ENCODE peak calls at places on chromosomes 12 and 14, in ten cellular contexts. One of them, this sample, is unnamed.

GRCh38 chr12:115354007-115354452 is 670.1 kb upstream of the TBX3 start:
- DNase-seq in SJCRH30: peak
- DNase-seq in mammary epithelial cell: peak
- DNase-seq in small intestine: peak
- DNase-seq in stomach: peak
- DNase-seq in fibroblast of lung: peak
- DNase-seq in suprapubic skin: peak
- DNase-seq in A549: peak
- DNase-seq in heart right ventricle: peak
- DNase-seq in body of pancreas: peak
- DNase-seq in this sample: no peak

GRCh38 chr14:92960706-92961566 is 38.0 kb downstream of the CHGA start:
- DNase-seq in heart right ventricle: no peak
- DNase-seq in small intestine: no peak
- DNase-seq in fibroblast of lung: peak
- DNase-seq in stomach: no peak
- DNase-seq in body of pancreas: no peak
- DNase-seq in mammary epithelial cell: peak
- DNase-seq in A549: peak
- DNase-seq in SJCRH30: no peak
- DNase-seq in suprapubic skin: no peak
- DNase-seq in this sample: no peak

GRCh38 chr12:56838602-56839488 is 75.7 kb downstream of the HSD17B6 start:
- DNase-seq in heart right ventricle: no peak
- DNase-seq in body of pancreas: no peak
- DNase-seq in suprapubic skin: no peak
- DNase-seq in stomach: no peak
- DNase-seq in A549: no peak
- DNase-seq in fibroblast of lung: peak
- DNase-seq in mammary epithelial cell: no peak
- DNase-seq in SJCRH30: no peak
- DNase-seq in small intestine: no peak
- DNase-seq in this sample: no peak

GRCh38 chr12:15706010-15706676 is 83.0 kb downstream of the EPS8 start:
- DNase-seq in fibroblast of lung: no peak
- DNase-seq in suprapubic skin: no peak
- DNase-seq in A549: peak
- DNase-seq in mammary epithelial cell: no peak
- DNase-seq in heart right ventricle: no peak
- DNase-seq in body of pancreas: peak
- DNase-seq in stomach: peak
- DNase-seq in small intestine: peak
- DNase-seq in SJCRH30: no peak
- DNase-seq in this sample: no peak

GRCh38 chr12:32273712-32274111 is 125.6 kb upstream of the FGD4 start:
- DNase-seq in heart right ventricle: no peak
- DNase-seq in suprapubic skin: no peak
- DNase-seq in A549: no peak
- DNase-seq in mammary epithelial cell: no peak
- DNase-seq in fibroblast of lung: no peak
- DNase-seq in small intestine: peak
- DNase-seq in stomach: no peak
- DNase-seq in body of pancreas: no peak
- DNase-seq in SJCRH30: no peak
- DNase-seq in this sample: no peak

GRCh38 chr14:53126705-53127104 is 26.4 kb downstream of the DDHD1 start:
- DNase-seq in body of pancreas: no peak
- DNase-seq in mammary epithelial cell: no peak
- DNase-seq in heart right ventricle: no peak
- DNase-seq in stomach: no peak
- DNase-seq in SJCRH30: no peak
- DNase-seq in fibroblast of lung: no peak
- DNase-seq in suprapubic skin: no peak
- DNase-seq in small intestine: no peak
- DNase-seq in A549: no peak
- DNase-seq in this sample: no peak

GRCh38 chr14:95025941-95026340 is 131.4 kb downstream of the DICER1 start:
- DNase-seq in small intestine: no peak
- DNase-seq in heart right ventricle: no peak
- DNase-seq in suprapubic skin: no peak
- DNase-seq in body of pancreas: no peak
- DNase-seq in A549: no peak
- DNase-seq in fibroblast of lung: no peak
- DNase-seq in mammary epithelial cell: no peak
- DNase-seq in SJCRH30: no peak
- DNase-seq in stomach: no peak
- DNase-seq in this sample: no peak

GRCh38 chr12:28191018-28191595 is 851 bp downstream of the CCDC91 start:
- DNase-seq in fibroblast of lung: peak
- DNase-seq in small intestine: peak
- DNase-seq in body of pancreas: no peak
- DNase-seq in mammary epithelial cell: peak
- DNase-seq in suprapubic skin: no peak
- DNase-seq in A549: no peak
- DNase-seq in heart right ventricle: no peak
- DNase-seq in stomach: no peak
- DNase-seq in SJCRH30: peak
- DNase-seq in this sample: peak

GRCh38 chr12:113246478-113247122 is 25.3 kb downstream of the TPCN1 start:
- DNase-seq in A549: no peak
- DNase-seq in suprapubic skin: no peak
- DNase-seq in body of pancreas: peak
- DNase-seq in fibroblast of lung: peak
- DNase-seq in small intestine: no peak
- DNase-seq in SJCRH30: peak
- DNase-seq in stomach: peak
- DNase-seq in heart right ventricle: no peak
- DNase-seq in mammary epithelial cell: no peak
- DNase-seq in this sample: no peak
- H3K27ac ChIP-seq in A549: peak
- H3K27ac ChIP-seq in suprapubic skin: peak
- H3K27ac ChIP-seq in body of pancreas: peak
- H3K27ac ChIP-seq in fibroblast of lung: peak
- H3K27ac ChIP-seq in small intestine: peak
- H3K27ac ChIP-seq in SJCRH30: peak
- H3K27ac ChIP-seq in stomach: peak
- H3K27ac ChIP-seq in heart right ventricle: peak
- H3K27ac ChIP-seq in mammary epithelial cell: peak
- H3K27ac ChIP-seq in this sample: no peak

GRCh38 chr14:73747386-73748211 is 33.4 kb upstream of the PNMA1 start:
- DNase-seq in small intestine: no peak
- DNase-seq in SJCRH30: no peak
- DNase-seq in stomach: no peak
- DNase-seq in A549: no peak
- DNase-seq in suprapubic skin: no peak
- DNase-seq in fibroblast of lung: no peak
- DNase-seq in heart right ventricle: no peak
- DNase-seq in body of pancreas: no peak
- DNase-seq in mammary epithelial cell: no peak
- DNase-seq in this sample: no peak

GRCh38 chr14:73751157-73751691 is 37.0 kb upstream of the PNMA1 start:
- DNase-seq in small intestine: no peak
- DNase-seq in fibroblast of lung: no peak
- DNase-seq in suprapubic skin: no peak
- DNase-seq in A549: no peak
- DNase-seq in body of pancreas: no peak
- DNase-seq in mammary epithelial cell: no peak
- DNase-seq in stomach: no peak
- DNase-seq in SJCRH30: no peak
- DNase-seq in heart right ventricle: no peak
- DNase-seq in this sample: no peak

GRCh38 chr14:73748858-73749357 is 34.7 kb upstream of the PNMA1 start:
- DNase-seq in fibroblast of lung: no peak
- DNase-seq in SJCRH30: no peak
- DNase-seq in heart right ventricle: no peak
- DNase-seq in body of pancreas: no peak
- DNase-seq in mammary epithelial cell: no peak
- DNase-seq in A549: no peak
- DNase-seq in small intestine: no peak
- DNase-seq in suprapubic skin: no peak
- DNase-seq in stomach: no peak
- DNase-seq in this sample: no peak

GRCh38 chr14:73750161-73750901 is 36.1 kb upstream of the PNMA1 start:
- DNase-seq in SJCRH30: no peak
- DNase-seq in stomach: peak
- DNase-seq in heart right ventricle: no peak
- DNase-seq in A549: no peak
- DNase-seq in mammary epithelial cell: no peak
- DNase-seq in body of pancreas: peak
- DNase-seq in suprapubic skin: no peak
- DNase-seq in small intestine: peak
- DNase-seq in fibroblast of lung: no peak
- DNase-seq in this sample: no peak

DNA sequence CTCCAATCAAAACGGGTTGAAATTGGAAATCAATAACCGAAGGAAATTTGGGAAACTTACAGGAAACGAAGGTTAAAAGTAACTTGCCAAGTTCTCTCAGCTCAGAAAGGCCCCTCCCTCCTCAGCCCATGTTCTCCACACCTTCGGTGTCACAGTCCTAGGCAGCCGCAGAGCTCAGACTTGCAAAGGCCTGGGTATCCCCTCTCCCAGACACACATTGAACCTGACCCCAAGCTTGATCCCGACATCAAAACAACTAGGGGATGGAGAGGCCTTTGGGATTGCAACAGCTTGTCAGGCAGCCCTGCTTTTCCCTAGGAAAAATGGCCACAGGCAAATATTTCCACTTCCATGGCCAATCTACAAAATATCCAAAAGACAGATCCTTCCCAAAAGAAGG is 35.5 kb upstream of the PNMA1 start:
- DNase-seq in A549: no peak
- DNase-seq in SJCRH30: no peak
- DNase-seq in suprapubic skin: no peak
- DNase-seq in stomach: no peak
- DNase-seq in body of pancreas: no peak
- DNase-seq in small intestine: no peak
- DNase-seq in fibroblast of lung: no peak
- DNase-seq in mammary epithelial cell: no peak
- DNase-seq in heart right ventricle: no peak
- DNase-seq in this sample: no peak
- H3K27ac ChIP-seq in A549: no peak
- H3K27ac ChIP-seq in SJCRH30: no peak
- H3K27ac ChIP-seq in suprapubic skin: peak
- H3K27ac ChIP-seq in stomach: peak
- H3K27ac ChIP-seq in body of pancreas: no peak
- H3K27ac ChIP-seq in small intestine: no peak
- H3K27ac ChIP-seq in fibroblast of lung: no peak
- H3K27ac ChIP-seq in mammary epithelial cell: peak
- H3K27ac ChIP-seq in heart right ventricle: peak
- H3K27ac ChIP-seq in this sample: no peak

DNA sequence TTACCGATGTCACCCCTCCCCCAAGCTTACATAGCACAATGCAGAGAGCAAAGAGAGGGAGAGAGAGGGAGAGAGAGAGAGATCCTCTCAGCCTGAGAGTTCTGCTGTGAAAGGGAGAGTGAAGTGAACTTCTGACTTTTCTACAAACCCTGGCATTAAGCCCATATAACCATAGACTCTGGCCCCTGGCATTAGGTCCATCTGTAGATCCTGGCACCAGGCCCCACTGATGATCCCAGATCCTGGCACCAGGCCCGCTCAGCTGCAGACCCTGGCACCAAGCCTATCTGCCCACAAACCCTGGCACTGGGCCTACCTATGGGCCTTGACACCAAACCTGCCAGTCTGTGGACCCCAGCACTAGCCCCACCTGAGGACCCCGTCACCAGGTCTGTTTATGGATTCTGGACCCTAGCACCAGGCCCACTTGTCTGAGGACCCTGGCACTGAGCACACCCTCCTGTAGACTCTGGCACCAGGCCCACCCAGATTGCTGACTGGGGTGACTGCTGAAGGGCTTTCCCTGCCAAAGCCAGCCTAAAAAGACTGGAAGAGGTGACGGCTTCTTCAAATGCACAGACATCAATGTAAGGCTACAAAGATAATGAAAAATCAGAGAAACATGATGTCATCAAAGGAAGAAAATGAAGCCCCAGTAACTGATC is 14.5 kb upstream of the KRT83 start:
- DNase-seq in A549: peak
- DNase-seq in suprapubic skin: no peak
- DNase-seq in SJCRH30: no peak
- DNase-seq in fibroblast of lung: no peak
- DNase-seq in mammary epithelial cell: no peak
- DNase-seq in stomach: peak
- DNase-seq in small intestine: peak
- DNase-seq in body of pancreas: peak
- DNase-seq in heart right ventricle: no peak
- DNase-seq in this sample: no peak
- H3K27ac ChIP-seq in A549: peak
- H3K27ac ChIP-seq in suprapubic skin: no peak
- H3K27ac ChIP-seq in SJCRH30: no peak
- H3K27ac ChIP-seq in fibroblast of lung: no peak
- H3K27ac ChIP-seq in mammary epithelial cell: no peak
- H3K27ac ChIP-seq in stomach: no peak
- H3K27ac ChIP-seq in small intestine: peak
- H3K27ac ChIP-seq in body of pancreas: no peak
- H3K27ac ChIP-seq in heart right ventricle: no peak
- H3K27ac ChIP-seq in this sample: no peak

GRCh38 chr12:27151479-27151878 is 69.1 kb upstream of the C12orf71 start:
- DNase-seq in body of pancreas: no peak
- DNase-seq in mammary epithelial cell: no peak
- DNase-seq in SJCRH30: no peak
- DNase-seq in small intestine: no peak
- DNase-seq in heart right ventricle: no peak
- DNase-seq in suprapubic skin: no peak
- DNase-seq in stomach: no peak
- DNase-seq in A549: no peak
- DNase-seq in fibroblast of lung: no peak
- DNase-seq in this sample: no peak

GRCh38 chr12:27148373-27148772 is 66.0 kb upstream of the C12orf71 start:
- DNase-seq in SJCRH30: no peak
- DNase-seq in small intestine: no peak
- DNase-seq in fibroblast of lung: no peak
- DNase-seq in suprapubic skin: no peak
- DNase-seq in body of pancreas: no peak
- DNase-seq in heart right ventricle: no peak
- DNase-seq in mammary epithelial cell: no peak
- DNase-seq in A549: no peak
- DNase-seq in stomach: no peak
- DNase-seq in this sample: no peak

GRCh38 chr12:27143676-27144075 is 61.3 kb upstream of the C12orf71 start:
- DNase-seq in heart right ventricle: no peak
- DNase-seq in small intestine: peak
- DNase-seq in SJCRH30: no peak
- DNase-seq in fibroblast of lung: no peak
- DNase-seq in A549: no peak
- DNase-seq in body of pancreas: no peak
- DNase-seq in mammary epithelial cell: no peak
- DNase-seq in stomach: no peak
- DNase-seq in suprapubic skin: no peak
- DNase-seq in this sample: no peak

DNA sequence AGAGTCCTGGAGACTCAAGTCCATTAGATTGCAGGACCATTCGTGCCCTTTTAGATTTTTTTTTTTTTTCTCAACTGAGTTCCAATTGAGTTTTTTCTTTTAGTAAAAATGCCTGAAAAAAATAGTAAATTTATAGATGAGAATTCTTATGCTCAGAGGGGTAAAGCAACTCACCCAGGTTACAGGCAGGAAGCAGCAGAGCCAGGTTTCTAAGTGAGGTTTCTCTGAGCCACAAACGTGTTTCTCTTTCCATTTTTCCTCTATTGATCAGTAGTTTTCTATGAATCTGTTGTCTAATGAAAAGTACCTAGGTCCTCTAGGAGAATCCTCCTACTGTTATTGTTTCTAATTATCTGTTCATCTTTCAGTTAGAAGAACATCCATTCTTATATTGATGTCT is 66.4 kb upstream of the C12orf71 start:
- DNase-seq in small intestine: no peak
- DNase-seq in body of pancreas: no peak
- DNase-seq in stomach: no peak
- DNase-seq in A549: no peak
- DNase-seq in mammary epithelial cell: no peak
- DNase-seq in SJCRH30: no peak
- DNase-seq in fibroblast of lung: no peak
- DNase-seq in heart right ventricle: no peak
- DNase-seq in suprapubic skin: no peak
- DNase-seq in this sample: no peak
- H3K27ac ChIP-seq in small intestine: no peak
- H3K27ac ChIP-seq in body of pancreas: no peak
- H3K27ac ChIP-seq in stomach: no peak
- H3K27ac ChIP-seq in A549: no peak
- H3K27ac ChIP-seq in mammary epithelial cell: no peak
- H3K27ac ChIP-seq in SJCRH30: no peak
- H3K27ac ChIP-seq in fibroblast of lung: no peak
- H3K27ac ChIP-seq in heart right ventricle: no peak
- H3K27ac ChIP-seq in suprapubic skin: no peak
- H3K27ac ChIP-seq in this sample: no peak

This sample was measured in effector memory CD4-positive, alpha-beta T cell.